ENCODE peak calls at places on chromosomes 1 and 21, in ten cellular contexts. A, M, B, G, Y, Q, E, J, F and T are unnamed samples.

GRCh38 chr1:61083799-61084385 is 1.5 kb downstream of the NFIA start:
- DNase-seq in A (no peak), M (no peak), B (no peak), G (no peak), Y (no peak), Q (no peak), E (no peak), J (no peak), F (no peak), T (no peak)

GRCh38 chr1:36710008-36710407 is 227.3 kb upstream of the CSF3R start:
- DNase-seq in A (no peak), M (no peak), B (no peak), G (no peak), Y (no peak), Q (no peak), E (no peak), J (no peak), F (no peak), T (no peak)

GRCh38 chr1:46527474-46528296 is 23.8 kb downstream of the KNCN start:
- DNase-seq in A (no peak), M (peak), B (peak), G (peak), Y (peak), Q (peak), E (peak), J (peak), F (peak), T (no peak)

GRCh38 chr1:10630661-10631120 is 155.9 kb downstream of the PEX14 start:
- DNase-seq in A (no peak), M (no peak), B (peak), G (no peak), Y (no peak), Q (peak), E (no peak), J (no peak), F (no peak), T (no peak)

GRCh38 chr1:43531906-43532584 is 1.4 kb downstream of the PTPRF start:
- DNase-seq in A (no peak), M (no peak), B (no peak), G (no peak), Y (no peak), Q (no peak), E (no peak), J (no peak), F (no peak), T (no peak)

GRCh38 chr1:156121441-156121840 is 6.9 kb downstream of the LMNA start:
- DNase-seq in A (no peak), M (no peak), B (no peak), G (no peak), Y (no peak), Q (no peak), E (no peak), J (no peak), F (no peak), T (no peak)

GRCh38 chr1:41811051-41811795 is 107.5 kb downstream of the HIVEP3 start:
- DNase-seq in A (no peak), M (no peak), B (no peak), G (no peak), Y (no peak), Q (no peak), E (no peak), J (peak), F (no peak), T (no peak)

GRCh38 chr1:19087017-19087736 is 122.9 kb downstream of the UBR4 start:
- DNase-seq in A (no peak), M (no peak), B (no peak), G (no peak), Y (no peak), Q (no peak), E (no peak), J (no peak), F (no peak), T (no peak)

GRCh38 chr21:46092811-46093667 is 4.9 kb upstream of the COL6A2 start:
- DNase-seq in A (no peak), M (no peak), B (peak), G (no peak), Y (no peak), Q (no peak), E (no peak), J (no peak), F (no peak), T (no peak)

GRCh38 chr1:46520063-46520911 is 30.7 kb downstream of the DMBX1 start:
- DNase-seq in A (no peak), M (peak), B (no peak), G (no peak), Y (no peak), Q (no peak), E (peak), J (no peak), F (no peak), T (no peak)

GRCh38 chr21:36141513-36141925 is 6.6 kb downstream of the CBR3 start:
- DNase-seq in A (no peak), M (no peak), B (peak), G (peak), Y (peak), Q (peak), E (peak), J (peak), F (peak), T (no peak)

GRCh38 chr1:215833936-215834729 is 267.0 kb downstream of the KCTD3 start:
- DNase-seq in A (no peak), M (no peak), B (no peak), G (no peak), Y (no peak), Q (no peak), E (no peak), J (no peak), F (no peak), T (no peak)

GRCh38 chr1:47683402-47683801 is 245.6 kb downstream of the FOXD2 start:
- DNase-seq in A (no peak), M (no peak), B (no peak), G (no peak), Y (peak), Q (no peak), E (no peak), J (no peak), F (no peak), T (no peak)

GRCh38 chr1:90946630-90947029 is 75.2 kb downstream of the ZNF644 start:
- DNase-seq in A (no peak), M (no peak), B (no peak), G (no peak), Y (no peak), Q (no peak), E (no peak), J (no peak), F (no peak), T (no peak)

GRCh38 chr1:109535971-109536491 is 3.6 kb upstream of the GPR61 start:
- DNase-seq in A (no peak), M (no peak), B (peak), G (no peak), Y (no peak), Q (peak), E (no peak), J (no peak), F (no peak), T (no peak)

GRCh38 chr21:42865361-42866160 is 13.8 kb downstream of the WDR4 start:
- DNase-seq in A (no peak), M (no peak), B (peak), G (no peak), Y (no peak), Q (peak), E (no peak), J (no peak), F (no peak), T (no peak)

GRCh38 chr1:10745383-10745782 is 51.1 kb downstream of the CASZ1 start:
- DNase-seq in A (no peak), M (no peak), B (no peak), G (no peak), Y (no peak), Q (no peak), E (no peak), J (no peak), F (no peak), T (no peak)

GRCh38 chr1:15128520-15129313 is 24.8 kb upstream of the TMEM51 start:
- DNase-seq in A (no peak), M (peak), B (peak), G (peak), Y (peak), Q (peak), E (peak), J (peak), F (peak), T (peak)

GRCh38 chr21:43369124-43369523 is 57.8 kb downstream of the SIK1 start:
- DNase-seq in A (peak), M (peak), B (no peak), G (no peak), Y (no peak), Q (no peak), E (no peak), J (no peak), F (no peak), T (no peak)

GRCh38 chr1:202938287-202938925 is 11.4 kb upstream of the KLHL12 start:
- DNase-seq in A (no peak), M (no peak), B (no peak), G (no peak), Y (no peak), Q (no peak), E (no peak), J (no peak), F (no peak), T (no peak)

GRCh38 chr1:205301220-205301821 is 20.2 kb downstream of the NUAK2 start:
- DNase-seq in A (peak), M (peak), B (no peak), G (no peak), Y (no peak), Q (no peak), E (peak), J (no peak), F (no peak), T (no peak)

GRCh38 chr1:213993929-213994328 is 6.2 kb downstream of the PROX1 start:
- DNase-seq in A (no peak), M (no peak), B (no peak), G (no peak), Y (no peak), Q (no peak), E (no peak), J (no peak), F (no peak), T (no peak)

GRCh38 chr1:243549108-243549507 is 293.3 kb downstream of the SDCCAG8 start:
- DNase-seq in A (peak), M (no peak), B (no peak), G (no peak), Y (no peak), Q (no peak), E (no peak), J (no peak), F (no peak), T (no peak)

GRCh38 chr21:34008618-34009017 is 64.8 kb upstream of the MRPS6 start:
- DNase-seq in A (no peak), M (no peak), B (no peak), G (no peak), Y (no peak), Q (no peak), E (no peak), J (peak), F (no peak), T (no peak)

GRCh38 chr1:9427388-9427787 is 111.9 kb upstream of the SLC25A33 start:
- DNase-seq in A (no peak), M (no peak), B (no peak), G (no peak), Y (no peak), Q (no peak), E (no peak), J (no peak), F (no peak), T (no peak)

GRCh38 chr1:111214086-111214801 is 13.3 kb upstream of the CHI3L2 start:
- DNase-seq in A (no peak), M (no peak), B (no peak), G (no peak), Y (no peak), Q (no peak), E (no peak), J (no peak), F (peak), T (no peak)

GRCh38 chr1:37429038-37429437 is 45.3 kb upstream of the ZC3H12A start:
- DNase-seq in A (no peak), M (no peak), B (no peak), G (no peak), Y (no peak), Q (no peak), E (no peak), J (no peak), F (no peak), T (no peak)

GRCh38 chr1:113388621-113389355 is 1.5 kb upstream of the MAGI3 start:
- DNase-seq in A (no peak), M (no peak), B (no peak), G (no peak), Y (no peak), Q (no peak), E (peak), J (no peak), F (no peak), T (no peak)

GRCh38 chr1:205441716-205442050 is 14.2 kb downstream of the BLACAT1 start:
- DNase-seq in A (no peak), M (no peak), B (no peak), G (no peak), Y (no peak), Q (no peak), E (no peak), J (no peak), F (no peak), T (no peak)

GRCh38 chr1:2413495-2414296 is 1.3 kb upstream of the PEX10 start:
- DNase-seq in A (no peak), M (no peak), B (peak), G (no peak), Y (no peak), Q (no peak), E (no peak), J (no peak), F (no peak), T (no peak)

GRCh38 chr1:232705815-232706575 is 76.1 kb upstream of the SIPA1L2 start:
- DNase-seq in A (no peak), M (no peak), B (peak), G (no peak), Y (no peak), Q (no peak), E (no peak), J (no peak), F (no peak), T (no peak)

GRCh38 chr1:205579711-205580110 is 52.1 kb downstream of the ELK4 start:
- DNase-seq in A (no peak), M (no peak), B (no peak), G (no peak), Y (peak), Q (no peak), E (no peak), J (no peak), F (no peak), T (no peak)

GRCh38 chr21:31173881-31174555 is 135.7 kb upstream of the KRTAP19-8 start:
- DNase-seq in A (no peak), M (no peak), B (peak), G (no peak), Y (peak), Q (peak), E (no peak), J (peak), F (no peak), T (peak)